ENCODE peak calls at places on chromosomes 5 and 9, in six cellular contexts. One of them, this sample, is unnamed.

GRCh38 chr9:127199001-127199791 is 65.4 kb upstream of the GARNL3 start:
- DNase-seq in cardiac muscle cell: peak
- DNase-seq in gastrocnemius medialis: peak
- DNase-seq in bronchial epithelial cell: peak
- DNase-seq in mesothelial cell of epicardium: peak
- DNase-seq in cardiac fibroblast: peak
- DNase-seq in this sample: peak

GRCh38 chr9:93219692-93220091 is 35.8 kb downstream of the WNK2 start:
- DNase-seq in cardiac fibroblast: no peak
- DNase-seq in cardiac muscle cell: no peak
- DNase-seq in gastrocnemius medialis: no peak
- DNase-seq in mesothelial cell of epicardium: no peak
- DNase-seq in bronchial epithelial cell: no peak
- DNase-seq in this sample: no peak

GRCh38 chr9:21789541-21790037 is 12.8 kb upstream of the MTAP start:
- DNase-seq in cardiac muscle cell: peak
- DNase-seq in gastrocnemius medialis: peak
- DNase-seq in mesothelial cell of epicardium: no peak
- DNase-seq in cardiac fibroblast: peak
- DNase-seq in bronchial epithelial cell: peak
- DNase-seq in this sample: peak

GRCh38 chr5:132327278-132327959 is 33.2 kb downstream of the SLC22A4 start:
- DNase-seq in mesothelial cell of epicardium: no peak
- DNase-seq in cardiac fibroblast: peak
- DNase-seq in gastrocnemius medialis: no peak
- DNase-seq in bronchial epithelial cell: no peak
- DNase-seq in cardiac muscle cell: no peak
- DNase-seq in this sample: no peak

GRCh38 chr9:109907400-109907799 is 127.4 kb downstream of the PALM2AKAP2 start:
- DNase-seq in bronchial epithelial cell: no peak
- DNase-seq in mesothelial cell of epicardium: no peak
- DNase-seq in cardiac muscle cell: no peak
- DNase-seq in cardiac fibroblast: peak
- DNase-seq in gastrocnemius medialis: no peak
- DNase-seq in this sample: no peak

GRCh38 chr5:124402144-124402581 is 344.3 kb downstream of the ZNF608 start:
- DNase-seq in cardiac muscle cell: no peak
- DNase-seq in bronchial epithelial cell: peak
- DNase-seq in cardiac fibroblast: peak
- DNase-seq in mesothelial cell of epicardium: no peak
- DNase-seq in gastrocnemius medialis: no peak
- DNase-seq in this sample: no peak

GRCh38 chr9:33159058-33159759 is 7.9 kb downstream of the B4GALT1 start:
- DNase-seq in bronchial epithelial cell: peak
- DNase-seq in gastrocnemius medialis: no peak
- DNase-seq in cardiac muscle cell: no peak
- DNase-seq in cardiac fibroblast: peak
- DNase-seq in mesothelial cell of epicardium: no peak
- DNase-seq in this sample: peak

GRCh38 chr9:83981126-83981871 is 694 bp downstream of the RMI1 start:
- DNase-seq in cardiac muscle cell: peak
- DNase-seq in gastrocnemius medialis: no peak
- DNase-seq in mesothelial cell of epicardium: no peak
- DNase-seq in bronchial epithelial cell: peak
- DNase-seq in cardiac fibroblast: peak
- DNase-seq in this sample: no peak

GRCh38 chr9:127132921-127133647 is 10.6 kb upstream of the ANGPTL2 start:
- DNase-seq in cardiac muscle cell: peak
- DNase-seq in mesothelial cell of epicardium: peak
- DNase-seq in bronchial epithelial cell: no peak
- DNase-seq in gastrocnemius medialis: no peak
- DNase-seq in cardiac fibroblast: peak
- DNase-seq in this sample: no peak

GRCh38 chr5:80193421-80193820 is 62.4 kb downstream of the SERINC5 start:
- DNase-seq in cardiac muscle cell: no peak
- DNase-seq in mesothelial cell of epicardium: no peak
- DNase-seq in bronchial epithelial cell: no peak
- DNase-seq in cardiac fibroblast: no peak
- DNase-seq in gastrocnemius medialis: no peak
- DNase-seq in this sample: no peak

GRCh38 chr5:136080113-136080482 is 51.3 kb downstream of the TGFBI start:
- DNase-seq in cardiac fibroblast: no peak
- DNase-seq in cardiac muscle cell: peak
- DNase-seq in bronchial epithelial cell: no peak
- DNase-seq in gastrocnemius medialis: no peak
- DNase-seq in mesothelial cell of epicardium: no peak
- DNase-seq in this sample: no peak

GRCh38 chr9:17330097-17330496 is 195.3 kb downstream of the CNTLN start:
- DNase-seq in gastrocnemius medialis: no peak
- DNase-seq in cardiac fibroblast: peak
- DNase-seq in bronchial epithelial cell: peak
- DNase-seq in cardiac muscle cell: no peak
- DNase-seq in mesothelial cell of epicardium: no peak
- DNase-seq in this sample: no peak

GRCh38 chr9:5832543-5833529 is at the start of gene ERMP1:
- DNase-seq in gastrocnemius medialis: peak
- DNase-seq in cardiac muscle cell: peak
- DNase-seq in cardiac fibroblast: peak
- DNase-seq in mesothelial cell of epicardium: peak
- DNase-seq in bronchial epithelial cell: peak
- DNase-seq in this sample: peak

GRCh38 chr5:146731909-146732659 is 146.5 kb downstream of the PPP2R2B start:
- DNase-seq in gastrocnemius medialis: no peak
- DNase-seq in mesothelial cell of epicardium: no peak
- DNase-seq in bronchial epithelial cell: peak
- DNase-seq in cardiac muscle cell: no peak
- DNase-seq in cardiac fibroblast: peak
- DNase-seq in this sample: no peak

GRCh38 chr9:99478469-99479027 is 256.5 kb downstream of the SEC61B start:
- DNase-seq in mesothelial cell of epicardium: no peak
- DNase-seq in gastrocnemius medialis: no peak
- DNase-seq in cardiac muscle cell: no peak
- DNase-seq in cardiac fibroblast: no peak
- DNase-seq in bronchial epithelial cell: no peak
- DNase-seq in this sample: no peak

GRCh38 chr5:175383350-175383749 is 60.6 kb downstream of the DRD1 start:
- DNase-seq in bronchial epithelial cell: no peak
- DNase-seq in cardiac fibroblast: no peak
- DNase-seq in gastrocnemius medialis: no peak
- DNase-seq in cardiac muscle cell: no peak
- DNase-seq in mesothelial cell of epicardium: no peak
- DNase-seq in this sample: no peak

DNA sequence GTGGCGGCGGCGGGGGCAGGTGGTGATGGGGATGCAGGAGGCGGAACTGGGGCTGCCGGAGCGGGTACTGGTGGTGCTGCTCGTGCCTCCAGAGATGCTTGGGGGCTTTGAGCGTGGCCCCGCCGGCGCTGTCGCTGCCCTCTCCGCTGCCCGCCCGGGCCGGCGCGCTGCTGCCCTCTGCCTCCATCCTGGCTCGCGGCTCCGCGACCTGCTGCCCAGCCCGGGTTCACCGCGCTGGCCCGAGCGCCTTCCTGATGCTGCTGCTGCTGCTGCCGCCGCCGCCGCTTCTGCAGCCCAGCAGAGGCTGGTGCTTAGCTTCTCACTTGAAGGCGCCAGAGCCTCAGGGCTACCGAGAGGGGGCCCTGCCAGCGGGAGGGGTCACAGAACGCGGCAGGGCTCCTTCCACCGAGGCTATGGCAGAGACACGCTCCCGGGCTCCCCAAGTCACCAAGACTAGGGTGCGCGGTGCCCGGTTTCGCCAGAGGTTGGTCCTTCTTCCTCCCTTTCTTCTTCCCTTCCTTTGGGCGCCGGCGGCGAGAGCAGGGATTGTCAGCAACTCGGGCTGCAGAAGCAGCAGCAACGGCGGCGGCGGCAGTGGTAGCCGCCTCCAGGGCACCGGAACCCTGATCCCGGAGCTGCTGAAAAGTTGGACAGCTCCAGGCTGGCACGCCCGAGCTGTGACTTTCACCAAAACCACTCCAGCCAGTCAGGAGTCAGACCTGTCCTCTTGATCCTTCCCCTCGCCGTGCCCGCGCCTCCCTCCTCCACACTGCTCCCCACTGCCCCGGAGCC is at the start of gene PDE4D:
- DNase-seq in cardiac muscle cell: peak
- DNase-seq in gastrocnemius medialis: no peak
- DNase-seq in mesothelial cell of epicardium: peak
- DNase-seq in cardiac fibroblast: peak
- DNase-seq in bronchial epithelial cell: peak
- DNase-seq in this sample: peak
- TF ChIP-seq CTCF in cardiac muscle cell: peak
- TF ChIP-seq CTCF in gastrocnemius medialis: no peak
- TF ChIP-seq CTCF in mesothelial cell of epicardium: no peak
- TF ChIP-seq CTCF in cardiac fibroblast: no peak
- TF ChIP-seq CTCF in bronchial epithelial cell: no peak
- TF ChIP-seq CTCF in this sample: no peak

GRCh38 chr5:10789021-10789420 is 28.0 kb upstream of the DAP start:
- DNase-seq in mesothelial cell of epicardium: no peak
- DNase-seq in gastrocnemius medialis: no peak
- DNase-seq in cardiac fibroblast: peak
- DNase-seq in bronchial epithelial cell: no peak
- DNase-seq in cardiac muscle cell: no peak
- DNase-seq in this sample: no peak

GRCh38 chr5:10789726-10790125 is 28.7 kb upstream of the DAP start:
- DNase-seq in bronchial epithelial cell: no peak
- DNase-seq in mesothelial cell of epicardium: no peak
- DNase-seq in cardiac muscle cell: no peak
- DNase-seq in cardiac fibroblast: peak
- DNase-seq in gastrocnemius medialis: no peak
- DNase-seq in this sample: no peak

GRCh38 chr5:10792336-10792735 is 31.3 kb upstream of the DAP start:
- DNase-seq in gastrocnemius medialis: no peak
- DNase-seq in bronchial epithelial cell: no peak
- DNase-seq in mesothelial cell of epicardium: no peak
- DNase-seq in cardiac muscle cell: no peak
- DNase-seq in cardiac fibroblast: no peak
- DNase-seq in this sample: no peak

GRCh38 chr5:10797246-10797645 is 36.2 kb upstream of the DAP start:
- DNase-seq in gastrocnemius medialis: no peak
- DNase-seq in cardiac fibroblast: peak
- DNase-seq in mesothelial cell of epicardium: no peak
- DNase-seq in bronchial epithelial cell: peak
- DNase-seq in cardiac muscle cell: no peak
- DNase-seq in this sample: no peak

GRCh38 chr5:10793785-10794184 is 32.8 kb upstream of the DAP start:
- DNase-seq in gastrocnemius medialis: no peak
- DNase-seq in mesothelial cell of epicardium: no peak
- DNase-seq in cardiac muscle cell: no peak
- DNase-seq in bronchial epithelial cell: no peak
- DNase-seq in cardiac fibroblast: no peak
- DNase-seq in this sample: no peak
- TF ChIP-seq CTCF in gastrocnemius medialis: no peak
- TF ChIP-seq CTCF in mesothelial cell of epicardium: no peak
- TF ChIP-seq CTCF in cardiac muscle cell: no peak
- TF ChIP-seq CTCF in bronchial epithelial cell: no peak
- TF ChIP-seq CTCF in cardiac fibroblast: no peak
- TF ChIP-seq CTCF in this sample: no peak

GRCh38 chr9:37390759-37391158 is 31.7 kb upstream of the GRHPR start:
- DNase-seq in cardiac fibroblast: peak
- DNase-seq in cardiac muscle cell: peak
- DNase-seq in bronchial epithelial cell: peak
- DNase-seq in mesothelial cell of epicardium: no peak
- DNase-seq in gastrocnemius medialis: no peak
- DNase-seq in this sample: no peak
- TF ChIP-seq CTCF in cardiac fibroblast: peak
- TF ChIP-seq CTCF in cardiac muscle cell: peak
- TF ChIP-seq CTCF in bronchial epithelial cell: peak
- TF ChIP-seq CTCF in mesothelial cell of epicardium: no peak
- TF ChIP-seq CTCF in gastrocnemius medialis: no peak
- TF ChIP-seq CTCF in this sample: peak

GRCh38 chr9:72843525-72844439 is 109.1 kb downstream of the ALDH1A1 start:
- DNase-seq in gastrocnemius medialis: no peak
- DNase-seq in bronchial epithelial cell: peak
- DNase-seq in mesothelial cell of epicardium: no peak
- DNase-seq in cardiac muscle cell: no peak
- DNase-seq in cardiac fibroblast: no peak
- DNase-seq in this sample: no peak
- TF ChIP-seq CTCF in gastrocnemius medialis: no peak
- TF ChIP-seq CTCF in bronchial epithelial cell: no peak
- TF ChIP-seq CTCF in mesothelial cell of epicardium: no peak
- TF ChIP-seq CTCF in cardiac muscle cell: peak
- TF ChIP-seq CTCF in cardiac fibroblast: peak
- TF ChIP-seq CTCF in this sample: no peak

GRCh38 chr9:38149647-38150046 is 80.6 kb upstream of the SHB start:
- DNase-seq in mesothelial cell of epicardium: no peak
- DNase-seq in bronchial epithelial cell: no peak
- DNase-seq in cardiac fibroblast: no peak
- DNase-seq in cardiac muscle cell: no peak
- DNase-seq in gastrocnemius medialis: no peak
- DNase-seq in this sample: no peak
- TF ChIP-seq CTCF in mesothelial cell of epicardium: no peak
- TF ChIP-seq CTCF in bronchial epithelial cell: no peak
- TF ChIP-seq CTCF in cardiac fibroblast: no peak
- TF ChIP-seq CTCF in cardiac muscle cell: no peak
- TF ChIP-seq CTCF in gastrocnemius medialis: no peak
- TF ChIP-seq CTCF in this sample: no peak

DNA sequence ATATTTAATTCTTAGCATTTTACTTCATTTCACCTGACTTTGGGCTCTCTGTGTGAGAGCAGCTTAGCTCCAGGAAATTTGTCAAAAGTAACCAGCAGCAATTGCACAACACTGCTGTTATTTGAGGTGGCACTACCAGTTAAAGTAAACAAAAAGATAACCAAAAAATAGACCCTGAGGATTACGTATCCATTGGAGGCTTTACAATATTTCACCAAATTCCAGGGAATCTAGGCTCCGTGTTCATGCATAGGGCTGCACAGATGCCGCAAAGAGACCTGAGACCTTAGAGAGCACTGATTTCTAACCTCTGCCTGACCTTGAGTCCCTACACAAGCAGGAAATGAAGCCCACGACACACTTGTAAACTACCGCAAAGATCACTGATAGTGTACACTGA is 1392.7 kb upstream of the CDH6 start:
- DNase-seq in mesothelial cell of epicardium: no peak
- DNase-seq in cardiac muscle cell: no peak
- DNase-seq in cardiac fibroblast: no peak
- DNase-seq in gastrocnemius medialis: no peak
- DNase-seq in bronchial epithelial cell: no peak
- DNase-seq in this sample: no peak
- TF ChIP-seq CTCF in mesothelial cell of epicardium: no peak
- TF ChIP-seq CTCF in cardiac muscle cell: no peak
- TF ChIP-seq CTCF in cardiac fibroblast: no peak
- TF ChIP-seq CTCF in gastrocnemius medialis: no peak
- TF ChIP-seq CTCF in bronchial epithelial cell: no peak
- TF ChIP-seq CTCF in this sample: no peak

GRCh38 chr5:39986614-39987013 is 561.8 kb upstream of the DAB2 start:
- DNase-seq in cardiac fibroblast: peak
- DNase-seq in gastrocnemius medialis: no peak
- DNase-seq in mesothelial cell of epicardium: no peak
- DNase-seq in bronchial epithelial cell: no peak
- DNase-seq in cardiac muscle cell: no peak
- DNase-seq in this sample: no peak
- TF ChIP-seq CTCF in cardiac fibroblast: peak
- TF ChIP-seq CTCF in gastrocnemius medialis: no peak
- TF ChIP-seq CTCF in mesothelial cell of epicardium: no peak
- TF ChIP-seq CTCF in bronchial epithelial cell: peak
- TF ChIP-seq CTCF in cardiac muscle cell: no peak
- TF ChIP-seq CTCF in this sample: no peak